ENCODE peak calls at places on chromosomes 11 and 22, in six cellular contexts. Y is choroid plexus epithelial cell, X is GM23338, T is HFF-Myc, I is IMR-90, V is pancreas. U is an unnamed sample.

GRCh38 chr22:20130739-20131592 is 638 bp upstream of the ZDHHC8 start:
- DNase-seq in Y (peak), X (peak), T (no peak), I (peak), V (peak), U (peak)

GRCh38 chr11:118233377-118233776 is 8.6 kb upstream of the JAML start:
- DNase-seq in Y (no peak), X (no peak), T (no peak), I (no peak), V (no peak), U (no peak)

GRCh38 chr11:124801014-124801413 is 808 bp upstream of the MSANTD2 start:
- DNase-seq in Y (peak), X (no peak), T (no peak), I (peak), V (no peak), U (peak)

GRCh38 chr11:79453617-79454016 is 12.8 kb upstream of the TENM4 start:
- DNase-seq in Y (no peak), X (no peak), T (no peak), I (no peak), V (no peak), U (no peak)

GRCh38 chr11:66313321-66314185 is 3.3 kb downstream of the CD248 start:
- DNase-seq in Y (peak), X (peak), T (no peak), I (peak), V (no peak), U (peak)

GRCh38 chr11:55571828-55572227 is at the start of gene OR4C16:
- DNase-seq in Y (no peak), X (no peak), T (no peak), I (no peak), V (no peak), U (no peak)

GRCh38 chr11:57801185-57801490 is 39.5 kb downstream of the CTNND1 start:
- DNase-seq in Y (no peak), X (no peak), T (no peak), I (no peak), V (no peak), U (no peak)

GRCh38 chr11:132037961-132038360 is 667.5 kb downstream of the NTM start:
- DNase-seq in Y (no peak), X (no peak), T (no peak), I (no peak), V (no peak), U (no peak)

GRCh38 chr22:49715450-49715849 is 112.2 kb downstream of the BRD1 start:
- DNase-seq in Y (peak), X (no peak), T (no peak), I (no peak), V (no peak), U (no peak)

GRCh38 chr11:86383314-86383713 is 8.6 kb downstream of the CCDC81 start:
- DNase-seq in Y (no peak), X (no peak), T (no peak), I (no peak), V (no peak), U (no peak)

GRCh38 chr11:129331217-129331616 is 44.4 kb upstream of the BARX2 start:
- DNase-seq in Y (no peak), X (no peak), T (no peak), I (peak), V (peak), U (no peak)

GRCh38 chr11:44729718-44730117 is 3.0 kb downstream of the TSPAN18 start:
- DNase-seq in Y (no peak), X (no peak), T (no peak), I (no peak), V (no peak), U (no peak)

GRCh38 chr11:122114976-122115375 is 1.0 kb downstream of the BLID start:
- DNase-seq in Y (no peak), X (no peak), T (no peak), I (no peak), V (no peak), U (no peak)

GRCh38 chr11:64234840-64235379 is 526 bp downstream of the VEGFB start:
- DNase-seq in Y (no peak), X (peak), T (no peak), I (no peak), V (peak), U (no peak)

GRCh38 chr22:26438006-26438405 is 8.9 kb downstream of the ASPHD2 start:
- DNase-seq in Y (no peak), X (peak), T (no peak), I (no peak), V (no peak), U (no peak)

GRCh38 chr11:7638710-7639642 is 34.3 kb downstream of the CYB5R2 start:
- DNase-seq in Y (no peak), X (no peak), T (no peak), I (no peak), V (no peak), U (no peak)

GRCh38 chr11:86116386-86116726 is 47.5 kb upstream of the PICALM start:
- DNase-seq in Y (peak), X (no peak), T (no peak), I (peak), V (no peak), U (peak)

GRCh38 chr22:45932066-45932465 is 44.9 kb downstream of the WNT7B start:
- DNase-seq in Y (no peak), X (no peak), T (no peak), I (no peak), V (no peak), U (no peak)

GRCh38 chr11:45366196-45366595 is 80.1 kb upstream of the SYT13 start:
- DNase-seq in Y (no peak), X (no peak), T (no peak), I (no peak), V (no peak), U (no peak)

GRCh38 chr11:119518746-119519382 is 95.9 kb upstream of the THY1 start:
- DNase-seq in Y (peak), X (peak), T (no peak), I (peak), V (no peak), U (peak)

GRCh38 chr11:46210133-46210636 is 67.3 kb upstream of the CREB3L1 start:
- DNase-seq in Y (peak), X (no peak), T (peak), I (peak), V (no peak), U (peak)

GRCh38 chr11:74927496-74927895 is 21.4 kb downstream of the XRRA1 start:
- DNase-seq in Y (no peak), X (no peak), T (no peak), I (peak), V (no peak), U (no peak)

GRCh38 chr22:49046546-49047305 is 780.9 kb downstream of the BRD1 start:
- DNase-seq in Y (no peak), X (no peak), T (no peak), I (no peak), V (peak), U (no peak)

GRCh38 chr11:469684-470667 is 19.9 kb downstream of the PTDSS2 start:
- DNase-seq in Y (peak), X (no peak), T (no peak), I (peak), V (peak), U (peak)

GRCh38 chr11:15500643-15501042 is 385.9 kb downstream of the INSC start:
- DNase-seq in Y (no peak), X (peak), T (no peak), I (no peak), V (no peak), U (no peak)
- H3K4me3 ChIP-seq in Y (no peak), X (no peak), T (no peak), I (no peak), V (no peak), U (no peak)

GRCh38 chr11:96044747-96045146 is 120.8 kb upstream of the MTMR2 start:
- DNase-seq in Y (no peak), X (no peak), T (no peak), I (no peak), V (no peak), U (no peak)
- TF ChIP-seq CTCF in Y (no peak), X (no peak), T (no peak), I (no peak), V (no peak), U (no peak)

GRCh38 chr22:43862074-43862881 is at the start of gene SULT4A1:
- DNase-seq in Y (peak), X (peak), T (no peak), I (peak), V (peak), U (no peak)
- H3K4me3 ChIP-seq in Y (peak), X (peak), T (peak), I (peak), V (no peak), U (no peak)

GRCh38 chr11:130390071-130390758 is 38.2 kb downstream of the ADAMTS8 start:
- DNase-seq in Y (peak), X (peak), T (peak), I (peak), V (peak), U (peak)
- TF ChIP-seq CTCF in Y (peak), X (peak), T (peak), I (peak), V (no peak), U (peak)

DNA sequence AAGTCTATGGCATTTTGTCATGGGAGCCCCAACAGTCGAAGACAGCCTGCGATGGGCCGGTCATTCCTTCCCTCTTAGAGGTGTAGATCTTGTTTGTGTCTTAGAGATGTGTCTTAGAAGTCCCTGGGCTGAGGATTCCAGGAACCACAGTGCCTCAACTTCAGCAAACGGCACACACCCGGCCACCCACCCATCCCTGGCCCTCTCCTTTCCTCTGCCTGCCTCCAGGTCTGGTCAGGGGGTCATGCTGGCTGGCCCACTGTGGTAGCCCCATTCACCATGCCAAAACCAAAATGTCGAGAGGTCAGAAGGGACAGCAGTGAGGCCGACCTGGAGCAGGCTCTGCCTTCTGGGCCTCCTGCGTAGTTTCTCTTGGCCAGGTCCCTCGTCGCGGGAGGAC is 857.9 kb downstream of the TBC1D22A start:
- DNase-seq in Y (no peak), X (no peak), T (no peak), I (no peak), V (no peak), U (no peak)
- H3K4me3 ChIP-seq in Y (no peak), X (no peak), T (no peak), I (no peak), V (no peak), U (no peak)

GRCh38 chr11:2540521-2541320 is 95.9 kb downstream of the KCNQ1 start:
- DNase-seq in Y (no peak), X (no peak), T (no peak), I (no peak), V (no peak), U (no peak)

GRCh38 chr11:2539761-2540520 is 95.1 kb downstream of the KCNQ1 start:
- DNase-seq in Y (no peak), X (no peak), T (no peak), I (no peak), V (no peak), U (no peak)

GRCh38 chr11:2542406-2542805 is 97.6 kb downstream of the KCNQ1 start:
- DNase-seq in Y (no peak), X (no peak), T (no peak), I (no peak), V (no peak), U (no peak)

GRCh38 chr11:2541321-2541680 is 96.5 kb downstream of the KCNQ1 start:
- DNase-seq in Y (no peak), X (no peak), T (no peak), I (no peak), V (no peak), U (no peak)

GRCh38 chr11:2541881-2542361 is 97.1 kb downstream of the KCNQ1 start:
- DNase-seq in Y (no peak), X (no peak), T (no peak), I (no peak), V (no peak), U (no peak)
- TF ChIP-seq CTCF in Y (no peak), X (no peak), T (no peak), I (no peak), V (no peak), U (no peak)

DNA sequence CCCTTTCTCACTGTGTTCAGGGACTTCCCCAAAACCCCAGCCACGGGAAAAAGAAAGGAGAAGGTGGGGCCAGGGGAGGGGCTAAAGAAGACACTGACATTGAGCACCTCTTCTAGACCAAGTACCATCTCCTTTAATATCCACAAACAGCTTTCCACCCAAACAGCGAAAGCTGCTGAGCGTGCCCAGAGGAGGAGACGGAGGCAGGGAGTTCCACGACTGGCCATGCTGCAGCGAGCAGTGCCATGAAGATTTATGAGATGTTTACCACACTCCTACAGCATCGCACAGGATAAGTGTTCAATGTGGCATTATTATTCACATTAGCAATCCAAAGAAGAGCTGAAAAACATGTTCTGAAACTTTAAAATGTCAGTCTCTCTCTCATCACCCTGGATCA is 127.4 kb downstream of the LARGE1 start:
- DNase-seq in Y (no peak), X (no peak), T (no peak), I (no peak), V (no peak), U (peak)
- H3K4me3 ChIP-seq in Y (no peak), X (no peak), T (no peak), I (no peak), V (no peak), U (peak)

DNA sequence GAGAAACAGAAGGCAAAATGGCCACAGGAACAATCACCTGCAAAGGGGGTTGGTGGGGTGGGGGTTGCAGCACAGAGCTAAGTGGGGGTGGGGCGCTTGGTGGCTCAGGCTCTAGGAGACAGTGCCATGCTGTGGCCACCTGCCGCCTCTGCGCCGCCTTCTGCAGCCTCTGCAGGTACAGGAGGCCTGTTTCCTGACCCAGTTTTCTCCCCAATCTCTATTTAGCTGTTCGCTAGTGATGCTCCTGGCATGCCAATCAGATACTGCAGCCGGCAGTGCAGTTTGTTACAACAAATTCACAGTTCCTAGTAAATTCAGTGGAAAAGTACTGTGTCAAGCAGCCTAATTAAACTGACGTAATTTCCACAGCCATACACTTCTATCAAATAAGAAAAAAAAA is 106.4 kb downstream of the SERGEF start:
- DNase-seq in Y (no peak), X (peak), T (no peak), I (no peak), V (no peak), U (no peak)
- TF ChIP-seq CTCF in Y (peak), X (peak), T (no peak), I (peak), V (no peak), U (no peak)

DNA sequence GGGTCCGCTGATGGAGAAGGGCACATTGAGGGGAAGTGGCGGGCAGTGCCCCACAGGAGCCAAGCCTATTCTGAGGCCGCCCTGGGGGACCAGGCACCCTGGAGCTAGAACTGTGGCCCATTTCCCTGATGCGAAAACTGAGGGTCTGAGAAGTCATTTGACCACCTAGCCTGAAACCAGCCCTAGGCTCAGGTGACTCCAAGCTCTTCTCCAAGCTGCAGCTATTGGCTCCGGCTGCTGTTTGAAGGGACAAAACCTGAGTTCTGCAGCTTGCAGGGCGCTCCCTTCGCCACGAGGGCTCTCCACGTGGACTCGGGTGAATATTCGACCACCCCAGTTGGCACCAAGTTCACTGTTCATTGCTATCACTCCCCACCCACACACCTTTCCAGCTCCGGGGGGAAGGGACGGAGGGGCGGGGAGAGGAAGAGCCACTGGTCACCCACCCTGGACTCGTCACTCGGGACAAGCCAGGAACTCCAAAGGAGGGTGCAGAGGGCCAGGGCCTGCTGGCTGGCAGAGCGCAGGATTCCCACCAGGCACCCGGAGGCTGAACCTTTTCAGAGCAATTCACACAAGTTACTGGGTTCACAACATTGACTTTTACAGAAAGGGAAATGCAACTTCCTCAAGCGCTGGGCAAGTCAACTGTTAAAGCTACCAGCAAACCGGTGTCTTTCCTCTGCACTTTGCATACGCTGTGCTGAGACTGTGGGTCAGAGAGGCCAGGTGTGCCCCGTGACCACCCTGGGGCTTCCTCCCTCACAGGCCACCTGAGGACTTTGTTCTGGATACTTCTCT is 1.1 kb upstream of the RAC2 start:
- DNase-seq in Y (no peak), X (no peak), T (no peak), I (no peak), V (no peak), U (no peak)
- H3K4me3 ChIP-seq in Y (no peak), X (no peak), T (no peak), I (no peak), V (no peak), U (no peak)

U was measured in fibroblast of villous mesenchyme.